ENCODE peak calls at places on chromosomes 7 and 10, in six cellular contexts. One of them, this sample, is unnamed.

GRCh38 chr7:47970750-47971149 is 8.7 kb downstream of the HUS1 start:
- DNase-seq in NCI-H774: no peak
- DNase-seq in fibroblast of the aortic adventitia: no peak
- DNase-seq in MCF 10A: no peak
- DNase-seq in NCI-H2171 treated with DMSO at 0.1 percent for 48 hours: no peak
- DNase-seq in cardiac muscle cell: no peak
- DNase-seq in this sample: no peak

GRCh38 chr7:39741942-39742623 is 118.7 kb downstream of the RALA start:
- DNase-seq in NCI-H2171 treated with DMSO at 0.1 percent for 48 hours: no peak
- DNase-seq in MCF 10A: peak
- DNase-seq in cardiac muscle cell: peak
- DNase-seq in NCI-H774: no peak
- DNase-seq in fibroblast of the aortic adventitia: peak
- DNase-seq in this sample: peak

GRCh38 chr10:18615618-18616017 is 35.8 kb downstream of the NSUN6 start:
- DNase-seq in NCI-H2171 treated with DMSO at 0.1 percent for 48 hours: peak
- DNase-seq in fibroblast of the aortic adventitia: no peak
- DNase-seq in MCF 10A: peak
- DNase-seq in cardiac muscle cell: no peak
- DNase-seq in NCI-H774: no peak
- DNase-seq in this sample: no peak

GRCh38 chr10:24762161-24762924 is 38.7 kb upstream of the ARHGAP21 start:
- DNase-seq in fibroblast of the aortic adventitia: peak
- DNase-seq in NCI-H2171 treated with DMSO at 0.1 percent for 48 hours: no peak
- DNase-seq in cardiac muscle cell: peak
- DNase-seq in NCI-H774: peak
- DNase-seq in MCF 10A: peak
- DNase-seq in this sample: no peak

GRCh38 chr10:4804505-4804904 is 21.5 kb upstream of the AKR1E2 start:
- DNase-seq in cardiac muscle cell: peak
- DNase-seq in MCF 10A: no peak
- DNase-seq in NCI-H2171 treated with DMSO at 0.1 percent for 48 hours: no peak
- DNase-seq in fibroblast of the aortic adventitia: peak
- DNase-seq in NCI-H774: no peak
- DNase-seq in this sample: no peak

GRCh38 chr10:37906382-37906781 is 49.0 kb upstream of the ZNF248 start:
- DNase-seq in NCI-H2171 treated with DMSO at 0.1 percent for 48 hours: no peak
- DNase-seq in MCF 10A: no peak
- DNase-seq in NCI-H774: no peak
- DNase-seq in fibroblast of the aortic adventitia: no peak
- DNase-seq in cardiac muscle cell: no peak
- DNase-seq in this sample: no peak

GRCh38 chr7:15291707-15292106 is 270.1 kb downstream of the AGMO start:
- DNase-seq in MCF 10A: no peak
- DNase-seq in fibroblast of the aortic adventitia: no peak
- DNase-seq in cardiac muscle cell: no peak
- DNase-seq in NCI-H774: no peak
- DNase-seq in NCI-H2171 treated with DMSO at 0.1 percent for 48 hours: no peak
- DNase-seq in this sample: peak

GRCh38 chr7:67392596-67393438 is 396.2 kb downstream of the TYW1 start:
- DNase-seq in fibroblast of the aortic adventitia: no peak
- DNase-seq in MCF 10A: no peak
- DNase-seq in NCI-H2171 treated with DMSO at 0.1 percent for 48 hours: peak
- DNase-seq in NCI-H774: no peak
- DNase-seq in cardiac muscle cell: no peak
- DNase-seq in this sample: peak

GRCh38 chr7:35785250-35785649 is 15.6 kb upstream of the SEPTIN7 start:
- DNase-seq in NCI-H774: no peak
- DNase-seq in cardiac muscle cell: no peak
- DNase-seq in MCF 10A: no peak
- DNase-seq in fibroblast of the aortic adventitia: no peak
- DNase-seq in NCI-H2171 treated with DMSO at 0.1 percent for 48 hours: no peak
- DNase-seq in this sample: no peak

GRCh38 chr7:17061443-17061842 is 179.7 kb upstream of the AGR3 start:
- DNase-seq in NCI-H774: no peak
- DNase-seq in NCI-H2171 treated with DMSO at 0.1 percent for 48 hours: no peak
- DNase-seq in fibroblast of the aortic adventitia: no peak
- DNase-seq in cardiac muscle cell: no peak
- DNase-seq in MCF 10A: no peak
- DNase-seq in this sample: no peak

This sample was measured in DMS153.